ENCODE peak calls at places on chromosomes 4 and X, in four cellular contexts. H is H1, J is IMR-90, E is neuronal stem cell. R is an unnamed sample.

GRCh38 chr4:37453361-37454262 is 209.1 kb downstream of the NWD2 start:
- DNase-seq in H (no peak), J (no peak), E (peak), R (peak)

GRCh38 chrX:109632906-109633504 is 8.0 kb upstream of the KCNE5 start:
- DNase-seq in H (no peak), J (peak), E (no peak), R (peak)

GRCh38 chr4:38728651-38729141 is 54.1 kb downstream of the TLR10 start:
- DNase-seq in H (peak), J (no peak), E (no peak), R (no peak)

GRCh38 chr4:139530833-139531427 is 25.1 kb downstream of the SETD7 start:
- DNase-seq in H (no peak), J (no peak), E (peak), R (peak)

GRCh38 chr4:77072195-77072753 is 3.5 kb downstream of the CCNI start:
- DNase-seq in H (no peak), J (no peak), E (no peak), R (peak)

GRCh38 chr4:1754336-1754735 is 33.0 kb downstream of the TACC3 start:
- DNase-seq in H (no peak), J (no peak), E (no peak), R (no peak)

GRCh38 chr4:19583827-19584569 is 667.7 kb upstream of the SLIT2 start:
- DNase-seq in H (no peak), J (no peak), E (no peak), R (no peak)

GRCh38 chr4:528296-528695 is 29.3 kb downstream of the PIGG start:
- DNase-seq in H (no peak), J (no peak), E (no peak), R (no peak)

GRCh38 chrX:150548684-150549083 is 19.7 kb upstream of the MTM1 start:
- DNase-seq in H (no peak), J (peak), E (no peak), R (no peak)

GRCh38 chr4:74619931-74620702 is 174.2 kb downstream of the BTC start:
- DNase-seq in H (no peak), J (peak), E (no peak), R (no peak)

GRCh38 chrX:10945463-10945862 is 165.7 kb upstream of the HCCS start:
- DNase-seq in H (no peak), J (no peak), E (no peak), R (no peak)

GRCh38 chr4:148043990-148044645 is 312.2 kb downstream of the ARHGAP10 start:
- DNase-seq in H (no peak), J (no peak), E (no peak), R (no peak)

GRCh38 chr4:168451744-168452394 is 28.4 kb downstream of the DDX60L start:
- DNase-seq in H (no peak), J (peak), E (no peak), R (peak)

GRCh38 chrX:68894142-68894512 is 65.3 kb downstream of the EFNB1 start:
- DNase-seq in H (no peak), J (no peak), E (no peak), R (no peak)

GRCh38 chr4:141933978-141934377 is 297.6 kb downstream of the IL15 start:
- DNase-seq in H (no peak), J (peak), E (no peak), R (no peak)

GRCh38 chr4:86730310-86730709 is 118.9 kb downstream of the SLC10A6 start:
- DNase-seq in H (peak), J (no peak), E (no peak), R (no peak)

GRCh38 chr4:76310683-76311082 is 4.2 kb downstream of the STBD1 start:
- DNase-seq in H (no peak), J (no peak), E (no peak), R (no peak)

GRCh38 chr4:120064887-120065286 is 1.8 kb downstream of the MAD2L1 start:
- DNase-seq in H (no peak), J (no peak), E (no peak), R (no peak)

GRCh38 chr4:22850630-22851029 is 157.9 kb downstream of the GBA3 start:
- DNase-seq in H (no peak), J (no peak), E (no peak), R (no peak)

GRCh38 chr4:75710246-75710645 is 14.1 kb upstream of the USO1 start:
- DNase-seq in H (no peak), J (no peak), E (no peak), R (no peak)

GRCh38 chrX:21524008-21524407 is 134.1 kb downstream of the KLHL34 start:
- DNase-seq in H (no peak), J (peak), E (no peak), R (no peak)

GRCh38 chrX:123590842-123591491 is 141.9 kb downstream of the THOC2 start:
- DNase-seq in H (no peak), J (peak), E (no peak), R (no peak)

GRCh38 chr4:158193171-158193749 is 17.0 kb upstream of the TMEM144 start:
- DNase-seq in H (no peak), J (peak), E (peak), R (no peak)

GRCh38 chrX:10033360-10034007 is 66.3 kb downstream of the CLDN34 start:
- DNase-seq in H (no peak), J (peak), E (no peak), R (no peak)

GRCh38 chr4:128427832-128428366 is 140.3 kb upstream of the PGRMC2 start:
- DNase-seq in H (no peak), J (peak), E (no peak), R (peak)
- H2AK5ac ChIP-seq in H (no peak), J (no peak), E (no peak), R (no peak)

DNA sequence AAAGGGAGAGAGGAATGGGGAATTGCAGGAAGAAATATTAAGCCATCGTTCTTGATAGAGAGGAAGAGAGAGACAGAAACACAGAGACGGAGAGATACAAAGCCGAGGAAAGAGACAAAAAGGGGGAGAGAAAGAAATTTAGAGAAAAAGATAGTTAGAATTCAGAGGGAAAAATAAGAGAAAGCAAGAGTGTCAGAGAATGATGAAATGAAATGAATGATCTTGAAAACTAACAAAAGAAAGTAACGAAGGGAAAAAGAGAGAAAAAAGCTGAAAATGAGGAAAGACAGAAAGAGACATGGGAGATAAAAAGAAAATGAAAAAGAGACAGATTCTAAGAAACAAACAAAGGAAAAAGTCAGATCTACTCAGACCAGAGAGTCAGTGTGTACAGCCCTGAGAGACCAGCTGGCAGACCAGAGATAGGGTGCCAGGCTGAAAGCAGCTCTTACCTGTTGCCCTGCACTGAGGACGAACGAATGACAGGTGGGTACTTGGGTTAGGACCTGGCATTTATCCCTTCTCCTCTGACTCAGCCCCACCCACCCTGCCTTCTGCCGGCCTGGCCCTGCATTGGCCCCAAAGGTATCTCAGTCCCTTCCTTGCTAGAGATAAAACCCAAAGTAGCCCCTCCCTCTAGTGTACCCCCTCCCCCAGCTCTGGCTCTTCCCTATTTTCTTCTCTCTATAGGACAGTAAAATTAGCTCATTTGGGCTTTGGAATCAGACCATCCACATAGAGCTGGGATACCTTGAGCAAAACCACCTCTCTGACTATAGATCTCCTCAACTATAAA is at the start of gene ALAS2:
- DNase-seq in H (no peak), J (no peak), E (no peak), R (no peak)
- H3K4me3 ChIP-seq in H (no peak), J (no peak), E (no peak), R (no peak)

GRCh38 chr4:6761540-6762243 is 20.8 kb upstream of the KIAA0232 start:
- DNase-seq in H (no peak), J (no peak), E (no peak), R (peak)
- H2AK5ac ChIP-seq in H (no peak), J (no peak), E (peak), R (no peak)

DNA sequence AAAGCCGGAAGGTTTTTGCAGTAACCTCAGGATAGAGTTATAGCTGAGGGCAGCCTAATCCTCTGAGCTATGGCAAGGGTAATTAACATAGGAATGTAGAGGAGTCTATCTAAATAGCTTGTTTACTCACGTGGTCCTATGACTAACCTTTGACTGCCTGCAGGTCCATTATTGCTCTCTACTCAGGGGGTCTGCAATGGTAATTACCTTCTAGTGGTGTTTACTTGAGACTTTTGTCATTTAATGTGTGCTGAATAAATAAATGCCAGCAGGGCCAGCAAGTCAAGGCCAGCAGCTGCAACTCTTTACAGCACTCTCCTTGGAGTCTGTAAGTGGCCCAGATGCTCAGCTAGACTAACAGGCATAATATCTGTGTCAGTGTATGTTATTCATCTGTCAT is 212.7 kb upstream of the FMR1 start:
- DNase-seq in H (peak), J (no peak), E (peak), R (no peak)
- H3K4me3 ChIP-seq in H (no peak), J (no peak), E (no peak), R (no peak)

R was measured in trophoblast cell.